ENCODE peak calls at places on chromosomes 7 and 10, in four cellular contexts. One of them, this sample, is unnamed.
A peak's percentile ranks its signal among the peaks of the same experiment; 100 is the strongest.

GRCh38 chr10:131251146-131251541 is 60.4 kb downstream of the TCERG1L start:
- DNase-seq in adipocyte: no peak
- DNase-seq in NCI-H510A treated with DMSO at 0.1 percent for 48 hours: no peak
- DNase-seq in NCI-H2081: no peak
- DNase-seq in this sample: no peak

GRCh38 chr10:13890617-13891541 is 304.1 kb downstream of the PRPF18 start:
- DNase-seq in adipocyte: peak; percentile 36
- DNase-seq in NCI-H2081: no peak
- DNase-seq in NCI-H510A treated with DMSO at 0.1 percent for 48 hours: peak; percentile 43
- DNase-seq in this sample: peak; percentile 59

GRCh38 chr7:150719960-150720891 is 3.8 kb downstream of the GIMAP1 start:
- DNase-seq in NCI-H2081: no peak
- DNase-seq in NCI-H510A treated with DMSO at 0.1 percent for 48 hours: no peak
- DNase-seq in adipocyte: no peak
- DNase-seq in this sample: no peak

GRCh38 chr7:22675917-22676343 is 51.1 kb upstream of the IL6 start:
- DNase-seq in adipocyte: no peak
- DNase-seq in NCI-H2081: no peak
- DNase-seq in NCI-H510A treated with DMSO at 0.1 percent for 48 hours: peak; percentile 21
- DNase-seq in this sample: no peak

GRCh38 chr10:106897631-106898161 is 266.8 kb downstream of the SORCS1 start:
- DNase-seq in NCI-H2081: no peak
- DNase-seq in NCI-H510A treated with DMSO at 0.1 percent for 48 hours: no peak
- DNase-seq in adipocyte: no peak
- DNase-seq in this sample: no peak

GRCh38 chr7:99579281-99579955 is 18.6 kb upstream of the TMEM225B start:
- DNase-seq in NCI-H510A treated with DMSO at 0.1 percent for 48 hours: no peak
- DNase-seq in NCI-H2081: no peak
- DNase-seq in adipocyte: no peak
- DNase-seq in this sample: no peak

GRCh38 chr7:154666768-154667167 is 336.2 kb downstream of the PAXIP1 start:
- DNase-seq in NCI-H2081: no peak
- DNase-seq in NCI-H510A treated with DMSO at 0.1 percent for 48 hours: no peak
- DNase-seq in adipocyte: no peak
- DNase-seq in this sample: no peak

GRCh38 chr7:36158321-36158605 is 5.2 kb downstream of the EEPD1 start:
- DNase-seq in NCI-H2081: no peak
- DNase-seq in adipocyte: no peak
- DNase-seq in NCI-H510A treated with DMSO at 0.1 percent for 48 hours: no peak
- DNase-seq in this sample: no peak

GRCh38 chr10:112952282-112952991 is 2.4 kb downstream of the TCF7L2 start:
- DNase-seq in NCI-H510A treated with DMSO at 0.1 percent for 48 hours: no peak
- DNase-seq in adipocyte: peak; percentile 65
- DNase-seq in NCI-H2081: no peak
- DNase-seq in this sample: no peak

GRCh38 chr7:23691320-23691719 is 11.3 kb downstream of the FAM221A start:
- DNase-seq in NCI-H2081: no peak
- DNase-seq in adipocyte: peak; percentile 30
- DNase-seq in NCI-H510A treated with DMSO at 0.1 percent for 48 hours: no peak
- DNase-seq in this sample: no peak

GRCh38 chr7:130363156-130363847 is 17.0 kb upstream of the CPA1 start:
- DNase-seq in adipocyte: peak; percentile 87
- DNase-seq in NCI-H2081: no peak
- DNase-seq in NCI-H510A treated with DMSO at 0.1 percent for 48 hours: no peak
- DNase-seq in this sample: no peak

GRCh38 chr10:62818426-62819011 is 2.4 kb upstream of the EGR2 start:
- DNase-seq in NCI-H2081: no peak
- DNase-seq in NCI-H510A treated with DMSO at 0.1 percent for 48 hours: no peak
- DNase-seq in adipocyte: peak; percentile 46
- DNase-seq in this sample: no peak

GRCh38 chr10:88042162-88043100 is 179.0 kb downstream of the PTEN start:
- DNase-seq in adipocyte: peak; percentile 92
- DNase-seq in NCI-H2081: no peak
- DNase-seq in NCI-H510A treated with DMSO at 0.1 percent for 48 hours: no peak
- DNase-seq in this sample: no peak

GRCh38 chr10:122713091-122713885 is 13.6 kb upstream of the C10orf120 start:
- DNase-seq in NCI-H510A treated with DMSO at 0.1 percent for 48 hours: no peak
- DNase-seq in NCI-H2081: no peak
- DNase-seq in adipocyte: peak; percentile 0
- DNase-seq in this sample: no peak

GRCh38 chr7:50508471-50508943 is 56.7 kb downstream of the DDC start:
- DNase-seq in adipocyte: peak; percentile 20
- DNase-seq in NCI-H2081: no peak
- DNase-seq in NCI-H510A treated with DMSO at 0.1 percent for 48 hours: peak; percentile 42
- DNase-seq in this sample: no peak

GRCh38 chr10:81873932-81874816 is 820 bp upstream of the NRG3 start:
- DNase-seq in NCI-H510A treated with DMSO at 0.1 percent for 48 hours: peak; percentile 49
- DNase-seq in NCI-H2081: peak; percentile 15
- DNase-seq in adipocyte: no peak
- DNase-seq in this sample: peak; percentile 73

GRCh38 chr10:71685554-71686202 is 33.9 kb downstream of the C10orf105 start:
- DNase-seq in adipocyte: no peak
- DNase-seq in NCI-H510A treated with DMSO at 0.1 percent for 48 hours: peak; percentile 26
- DNase-seq in NCI-H2081: no peak
- DNase-seq in this sample: peak; percentile 33

GRCh38 chr7:98250789-98251188 is 1.2 kb downstream of the TECPR1 start:
- DNase-seq in NCI-H510A treated with DMSO at 0.1 percent for 48 hours: peak; percentile 28
- DNase-seq in NCI-H2081: peak; percentile 2
- DNase-seq in adipocyte: no peak
- DNase-seq in this sample: peak; percentile 50

GRCh38 chr10:97731346-97732051 is 5.4 kb upstream of the ZFYVE27 start:
- DNase-seq in adipocyte: peak; percentile 93
- DNase-seq in NCI-H2081: peak; percentile 57
- DNase-seq in NCI-H510A treated with DMSO at 0.1 percent for 48 hours: peak; percentile 84
- DNase-seq in this sample: peak; percentile 78

GRCh38 chr10:104322416-104322782 is 15.9 kb downstream of the ITPRIP start:
- DNase-seq in adipocyte: no peak
- DNase-seq in NCI-H2081: no peak
- DNase-seq in NCI-H510A treated with DMSO at 0.1 percent for 48 hours: peak; percentile 59
- DNase-seq in this sample: peak; percentile 9

GRCh38 chr7:117986645-117987269 is 113.5 kb upstream of the CTTNBP2 start:
- DNase-seq in NCI-H510A treated with DMSO at 0.1 percent for 48 hours: no peak
- DNase-seq in adipocyte: no peak
- DNase-seq in NCI-H2081: no peak
- DNase-seq in this sample: no peak

GRCh38 chr10:116691079-116691398 is 51.3 kb downstream of the HSPA12A start:
- DNase-seq in adipocyte: no peak
- DNase-seq in NCI-H510A treated with DMSO at 0.1 percent for 48 hours: no peak
- DNase-seq in NCI-H2081: no peak
- DNase-seq in this sample: no peak

GRCh38 chr7:37782166-37782565 is 66.2 kb upstream of the NME8 start:
- DNase-seq in NCI-H510A treated with DMSO at 0.1 percent for 48 hours: no peak
- DNase-seq in NCI-H2081: no peak
- DNase-seq in adipocyte: no peak
- DNase-seq in this sample: no peak

GRCh38 chr7:1995426-1995825 is 237.3 kb downstream of the MAD1L1 start:
- DNase-seq in NCI-H510A treated with DMSO at 0.1 percent for 48 hours: peak; percentile 94
- DNase-seq in adipocyte: no peak
- DNase-seq in NCI-H2081: no peak
- DNase-seq in this sample: no peak

GRCh38 chr7:119545118-119545517 is 727.9 kb upstream of the KCND2 start:
- DNase-seq in NCI-H2081: no peak
- DNase-seq in adipocyte: peak; percentile 0
- DNase-seq in NCI-H510A treated with DMSO at 0.1 percent for 48 hours: peak; percentile 7
- DNase-seq in this sample: peak; percentile 33

GRCh38 chr7:45435846-45436245 is 138.3 kb upstream of the ADCY1 start:
- DNase-seq in NCI-H510A treated with DMSO at 0.1 percent for 48 hours: no peak
- DNase-seq in adipocyte: peak; percentile 29
- DNase-seq in NCI-H2081: no peak
- DNase-seq in this sample: no peak